ENCODE peak calls at places on chromosome 17, in nine cellular contexts. C is sciatic nerve; G is midbrain; I is AG04450; R is renal cortical epithelial cell; U is naive B cell; P is activated naive CD4-positive, alpha-beta T cell treated with anti-CD3 and anti-CD28 coated beads for 36 hours; L is T-helper 2 cell; H is H4. Z is an unnamed sample.

GRCh38 chr17:8940866-8941471 is 24.5 kb downstream of the PIK3R5 start:
- DNase-seq in P (peak), G (no peak), C (no peak), H (no peak), U (no peak), R (no peak), I (no peak), L (peak), Z (no peak)

GRCh38 chr17:37791434-37791833 is 46.6 kb upstream of the HNF1B start:
- DNase-seq in C (no peak), R (peak), I (no peak), L (peak), U (peak), G (no peak), P (peak), H (peak), Z (peak)

GRCh38 chr17:9817086-9817485 is 4.8 kb downstream of the GSG1L2 start:
- DNase-seq in H (peak), P (no peak), L (no peak), R (peak), C (no peak), I (no peak), G (no peak), U (no peak), Z (peak)

GRCh38 chr17:67520282-67520906 is 143.3 kb downstream of the PITPNC1 start:
- DNase-seq in G (peak), H (no peak), I (no peak), U (no peak), R (peak), C (no peak), L (no peak), P (no peak), Z (no peak)

GRCh38 chr17:75489511-75489955 is 25.8 kb downstream of the CASKIN2 start:
- DNase-seq in L (no peak), I (no peak), P (no peak), G (no peak), C (no peak), U (no peak), H (no peak), R (no peak), Z (no peak)

GRCh38 chr17:4903051-4903818 is at the start of gene CHRNE:
- DNase-seq in L (peak), U (peak), C (peak), P (peak), H (peak), I (peak), R (peak), G (peak), Z (peak)

GRCh38 chr17:59139939-59140338 is 15.0 kb downstream of the SKA2 start:
- DNase-seq in L (no peak), C (no peak), G (no peak), U (no peak), I (no peak), P (no peak), H (no peak), R (no peak), Z (no peak)

GRCh38 chr17:64780096-64781012 is 118.2 kb upstream of the SMURF2 start:
- DNase-seq in G (no peak), R (peak), I (no peak), H (no peak), L (peak), U (peak), P (peak), C (no peak), Z (no peak)

GRCh38 chr17:28258347-28258887 is 60.6 kb upstream of the TMEM97 start:
- DNase-seq in G (no peak), I (no peak), L (no peak), C (no peak), R (peak), U (no peak), H (no peak), P (no peak), Z (no peak)

GRCh38 chr17:5587431-5588032 is 3.2 kb upstream of the NLRP1 start:
- DNase-seq in R (peak), U (peak), I (peak), L (peak), H (peak), G (peak), C (no peak), P (peak), Z (peak)

GRCh38 chr17:39677581-39678339 is 9.5 kb downstream of the PNMT start:
- DNase-seq in U (no peak), G (peak), L (no peak), H (no peak), C (no peak), I (no peak), R (peak), P (no peak), Z (no peak)

GRCh38 chr17:59383893-59384292 is 52.4 kb downstream of the YPEL2 start:
- DNase-seq in I (no peak), U (no peak), G (no peak), P (no peak), H (no peak), C (no peak), R (no peak), L (no peak), Z (no peak)

GRCh38 chr17:47270946-47271705 is 17.5 kb downstream of the ITGB3 start:
- DNase-seq in L (no peak), P (no peak), I (no peak), G (no peak), C (no peak), R (peak), U (no peak), H (no peak), Z (no peak)

GRCh38 chr17:17051791-17052461 is 9.7 kb downstream of the MPRIP start:
- DNase-seq in U (no peak), H (peak), I (no peak), P (no peak), C (peak), R (peak), G (no peak), L (no peak), Z (no peak)

GRCh38 chr17:81272616-81273015 is 22.5 kb downstream of the SLC38A10 start:
- DNase-seq in H (no peak), R (no peak), L (no peak), C (no peak), P (no peak), I (no peak), G (no peak), U (no peak), Z (no peak)

GRCh38 chr17:44848257-44848795 is 643 bp downstream of the HIGD1B start:
- DNase-seq in L (no peak), R (no peak), U (no peak), P (no peak), C (no peak), I (no peak), H (no peak), G (no peak), Z (no peak)

GRCh38 chr17:81253358-81254131 is 14.4 kb downstream of the NDUFAF8 start:
- DNase-seq in I (no peak), G (peak), U (peak), C (no peak), R (no peak), H (no peak), P (peak), L (peak), Z (peak)

GRCh38 chr17:69390735-69391501 is 23.6 kb upstream of the MAP2K6 start:
- DNase-seq in L (no peak), R (no peak), C (no peak), P (no peak), G (no peak), U (no peak), I (no peak), H (no peak), Z (no peak)

GRCh38 chr17:50593321-50593720 is 32.8 kb downstream of the CACNA1G start:
- DNase-seq in P (no peak), L (no peak), H (no peak), G (no peak), I (no peak), C (no peak), U (no peak), R (peak), Z (no peak)

GRCh38 chr17:55254375-55254774 is 10.4 kb upstream of the HLF start:
- DNase-seq in C (no peak), R (no peak), I (no peak), P (no peak), H (no peak), L (no peak), U (no peak), G (no peak), Z (no peak)

GRCh38 chr17:65324977-65325376 is 187.8 kb downstream of the RGS9 start:
- DNase-seq in U (no peak), P (no peak), G (no peak), I (no peak), R (no peak), H (no peak), C (no peak), L (no peak), Z (no peak)

GRCh38 chr17:6712058-6712853 is 913 bp downstream of the SLC13A5 start:
- DNase-seq in H (no peak), R (peak), L (no peak), C (no peak), U (no peak), G (peak), P (no peak), I (no peak), Z (no peak)

GRCh38 chr17:81260171-81260570 is 21.1 kb downstream of the NDUFAF8 start:
- DNase-seq in P (no peak), I (no peak), G (no peak), C (no peak), U (no peak), R (no peak), H (no peak), L (no peak), Z (no peak)

GRCh38 chr17:19456016-19456927 is 45.2 kb downstream of the RNF112 start:
- DNase-seq in C (no peak), L (no peak), U (no peak), R (no peak), P (no peak), H (no peak), G (no peak), I (no peak), Z (no peak)

GRCh38 chr17:22128723-22129122 is 436.4 kb downstream of the KCNJ18 start:
- DNase-seq in G (no peak), I (no peak), P (no peak), L (no peak), C (no peak), R (no peak), U (no peak), H (peak), Z (no peak)

GRCh38 chr17:79019631-79020584 is 4.1 kb upstream of the C1QTNF1 start:
- DNase-seq in P (peak), I (peak), R (peak), L (peak), C (peak), U (no peak), G (peak), H (peak), Z (peak)